ENCODE peak calls at places on chromosomes 4 and X, in seven cellular contexts. C is sigmoid colon; O is EL; F is suprapubic skin; K is mucosa of descending colon; T is Karpas-422; P is stimulated activated CD8-positive, alpha-beta memory T cell treated with anti-CD3 and anti-CD28 coated beads, Interleukin-7, amount 100 ng/mL, for 24 hours. L is an unnamed sample.

GRCh38 chr4:123870283-123870876 is 473.8 kb downstream of the SPRY1 start:
- DNase-seq in F (no peak), T (no peak), C (no peak), O (no peak), K (no peak), P (no peak), L (no peak)

GRCh38 chr4:44738615-44739014 is 12.3 kb upstream of the GNPDA2 start:
- DNase-seq in T (no peak), F (no peak), P (no peak), O (no peak), C (no peak), K (no peak), L (no peak)

GRCh38 chr4:55910140-55910539 is 38.6 kb upstream of the CEP135 start:
- DNase-seq in T (no peak), K (no peak), O (peak; percentile 49), C (no peak), P (no peak), F (no peak), L (no peak)

GRCh38 chr4:155761916-155762315 is 3.1 kb downstream of the GUCY1B1 start:
- DNase-seq in C (no peak), K (no peak), P (no peak), T (peak; percentile 56), F (no peak), O (no peak), L (no peak)

GRCh38 chrX:154534526-154535322 is 11.9 kb downstream of the G6PD start:
- DNase-seq in O (peak; percentile 74), F (peak; percentile 92), K (peak; percentile 94), T (peak; percentile 95), C (peak; percentile 94), P (peak; percentile 64), L (peak; percentile 72)

GRCh38 chr4:166594326-166594946 is 639.9 kb downstream of the SPOCK3 start:
- DNase-seq in K (no peak), F (no peak), C (no peak), T (peak; percentile 49), P (no peak), O (peak; percentile 48), L (peak; percentile 69)

GRCh38 chrX:150203249-150203647 is 159.9 kb upstream of the MAMLD1 start:
- DNase-seq in F (no peak), P (no peak), O (no peak), C (no peak), K (no peak), T (no peak), L (no peak)

GRCh38 chr4:91198951-91199350 is 1071.8 kb downstream of the CCSER1 start:
- DNase-seq in F (no peak), T (peak; percentile 44), O (no peak), C (no peak), P (no peak), K (no peak), L (no peak)

GRCh38 chrX:68273887-68274286 is 159.4 kb downstream of the OPHN1 start:
- DNase-seq in P (no peak), O (no peak), F (no peak), T (no peak), K (no peak), C (no peak), L (no peak)

GRCh38 chrX:109826954-109827708 is 94.1 kb upstream of the ACSL4 start:
- DNase-seq in K (no peak), O (peak; percentile 85), T (no peak), C (no peak), F (no peak), P (no peak), L (no peak)

GRCh38 chr4:26178874-26179273 is 141.9 kb upstream of the RBPJ start:
- DNase-seq in K (no peak), O (no peak), F (no peak), C (peak; percentile 82), T (peak; percentile 32), P (no peak), L (no peak)

GRCh38 chrX:65668362-65669310 is 1.2 kb downstream of the MSN start:
- DNase-seq in K (peak; percentile 73), P (peak; percentile 40), O (peak; percentile 82), C (peak; percentile 90), T (peak; percentile 82), F (peak; percentile 80), L (peak; percentile 42)

GRCh38 chrX:7486502-7486901 is 338.5 kb upstream of the PUDP start:
- DNase-seq in P (no peak), C (no peak), K (no peak), F (no peak), T (no peak), O (no peak), L (no peak)

GRCh38 chr4:157701695-157701994 is 471.2 kb downstream of the GASK1B start:
- DNase-seq in C (no peak), T (no peak), O (peak; percentile 1), P (no peak), K (no peak), F (no peak), L (no peak)

GRCh38 chrX:9349572-9350259 is 115.1 kb upstream of the TBL1X start:
- DNase-seq in P (no peak), F (no peak), T (no peak), O (peak; percentile 61), K (no peak), C (no peak), L (no peak)

GRCh38 chr4:70666369-70666768 is at the start of gene JCHAIN:
- DNase-seq in K (no peak), T (no peak), F (no peak), C (no peak), P (no peak), O (peak; percentile 22), L (no peak)

GRCh38 chrX:73851014-73852009 is 288.3 kb downstream of the CHIC1 start:
- DNase-seq in F (peak; percentile 94), P (no peak), C (peak; percentile 96), K (peak; percentile 89), O (no peak), T (peak; percentile 93), L (no peak)

GRCh38 chr4:132540797-132541196 is 608.3 kb upstream of the PCDH10 start:
- DNase-seq in T (no peak), O (no peak), P (no peak), F (no peak), C (no peak), K (no peak), L (peak; percentile 61)

GRCh38 chr4:82500106-82500738 is 61.6 kb downstream of the TMEM150C start:
- DNase-seq in F (no peak), T (no peak), O (peak; percentile 66), C (no peak), K (no peak), P (no peak), L (no peak)

L was measured in COR-L47.